ENCODE peak calls at places on chromosomes 3 and 15, in nine cellular contexts. One of them, this sample, is unnamed.

GRCh38 chr3:177026505-177027277 is 170.6 kb downstream of the TBL1XR1 start:
- DNase-seq in D721Med: no peak
- DNase-seq in HepG2: no peak
- DNase-seq in uterus: no peak
- DNase-seq in HFF-Myc: no peak
- DNase-seq in cardiac fibroblast: peak
- DNase-seq in pancreas: no peak
- DNase-seq in CD8-positive, alpha-beta T cell: no peak
- DNase-seq in PC-3: no peak
- DNase-seq in this sample: no peak

GRCh38 chr15:101025896-101026631 is 106.9 kb downstream of the LRRK1 start:
- DNase-seq in HFF-Myc: no peak
- DNase-seq in PC-3: no peak
- DNase-seq in pancreas: no peak
- DNase-seq in D721Med: no peak
- DNase-seq in cardiac fibroblast: no peak
- DNase-seq in HepG2: no peak
- DNase-seq in uterus: no peak
- DNase-seq in CD8-positive, alpha-beta T cell: peak
- DNase-seq in this sample: no peak

GRCh38 chr3:171865191-171865865 is 22.2 kb downstream of the TMEM212 start:
- DNase-seq in uterus: no peak
- DNase-seq in HepG2: no peak
- DNase-seq in D721Med: no peak
- DNase-seq in pancreas: no peak
- DNase-seq in cardiac fibroblast: no peak
- DNase-seq in CD8-positive, alpha-beta T cell: no peak
- DNase-seq in PC-3: no peak
- DNase-seq in HFF-Myc: no peak
- DNase-seq in this sample: no peak

GRCh38 chr3:114231616-114232015 is 5.8 kb downstream of the ZNF80 start:
- DNase-seq in pancreas: no peak
- DNase-seq in PC-3: no peak
- DNase-seq in uterus: no peak
- DNase-seq in CD8-positive, alpha-beta T cell: peak
- DNase-seq in D721Med: no peak
- DNase-seq in cardiac fibroblast: no peak
- DNase-seq in HepG2: no peak
- DNase-seq in HFF-Myc: no peak
- DNase-seq in this sample: no peak

GRCh38 chr3:13801361-13802214 is 78.3 kb downstream of the WNT7A start:
- DNase-seq in pancreas: no peak
- DNase-seq in PC-3: peak
- DNase-seq in D721Med: no peak
- DNase-seq in HFF-Myc: no peak
- DNase-seq in uterus: no peak
- DNase-seq in CD8-positive, alpha-beta T cell: no peak
- DNase-seq in HepG2: no peak
- DNase-seq in cardiac fibroblast: no peak
- DNase-seq in this sample: no peak

GRCh38 chr3:132134611-132135010 is 99.8 kb upstream of the CPNE4 start:
- DNase-seq in cardiac fibroblast: peak
- DNase-seq in HFF-Myc: peak
- DNase-seq in CD8-positive, alpha-beta T cell: no peak
- DNase-seq in pancreas: no peak
- DNase-seq in HepG2: no peak
- DNase-seq in PC-3: peak
- DNase-seq in uterus: no peak
- DNase-seq in D721Med: no peak
- DNase-seq in this sample: peak

GRCh38 chr3:89107461-89108035 is at the start of gene EPHA3:
- DNase-seq in uterus: peak
- DNase-seq in PC-3: no peak
- DNase-seq in pancreas: peak
- DNase-seq in cardiac fibroblast: peak
- DNase-seq in D721Med: peak
- DNase-seq in HFF-Myc: peak
- DNase-seq in HepG2: peak
- DNase-seq in CD8-positive, alpha-beta T cell: peak
- DNase-seq in this sample: peak

GRCh38 chr3:182083112-182083511 is 371.4 kb downstream of the SOX2 start:
- DNase-seq in PC-3: peak
- DNase-seq in HFF-Myc: no peak
- DNase-seq in CD8-positive, alpha-beta T cell: no peak
- DNase-seq in pancreas: no peak
- DNase-seq in HepG2: no peak
- DNase-seq in D721Med: no peak
- DNase-seq in uterus: no peak
- DNase-seq in cardiac fibroblast: no peak
- DNase-seq in this sample: no peak

GRCh38 chr15:101295607-101296225 is 668 bp upstream of the SNRPA1 start:
- DNase-seq in PC-3: peak
- DNase-seq in CD8-positive, alpha-beta T cell: no peak
- DNase-seq in D721Med: no peak
- DNase-seq in pancreas: no peak
- DNase-seq in HepG2: no peak
- DNase-seq in cardiac fibroblast: peak
- DNase-seq in uterus: no peak
- DNase-seq in HFF-Myc: no peak
- DNase-seq in this sample: peak

GRCh38 chr15:92653836-92654524 is 1.6 kb downstream of the FAM174B start:
- DNase-seq in cardiac fibroblast: no peak
- DNase-seq in HepG2: peak
- DNase-seq in uterus: no peak
- DNase-seq in D721Med: no peak
- DNase-seq in HFF-Myc: no peak
- DNase-seq in CD8-positive, alpha-beta T cell: no peak
- DNase-seq in pancreas: peak
- DNase-seq in PC-3: peak
- DNase-seq in this sample: no peak

GRCh38 chr15:64803526-64803925 is 21.9 kb downstream of the PIF1 start:
- DNase-seq in HepG2: no peak
- DNase-seq in HFF-Myc: no peak
- DNase-seq in cardiac fibroblast: no peak
- DNase-seq in CD8-positive, alpha-beta T cell: no peak
- DNase-seq in uterus: no peak
- DNase-seq in D721Med: no peak
- DNase-seq in PC-3: no peak
- DNase-seq in pancreas: no peak
- DNase-seq in this sample: no peak

GRCh38 chr15:86183765-86184491 is 104.3 kb downstream of the AGBL1 start:
- DNase-seq in pancreas: no peak
- DNase-seq in HFF-Myc: no peak
- DNase-seq in D721Med: no peak
- DNase-seq in cardiac fibroblast: no peak
- DNase-seq in PC-3: no peak
- DNase-seq in CD8-positive, alpha-beta T cell: no peak
- DNase-seq in HepG2: no peak
- DNase-seq in uterus: no peak
- DNase-seq in this sample: no peak

GRCh38 chr15:43370310-43370974 is 401 bp downstream of the ZSCAN29 start:
- DNase-seq in uterus: no peak
- DNase-seq in D721Med: peak
- DNase-seq in pancreas: no peak
- DNase-seq in HFF-Myc: no peak
- DNase-seq in cardiac fibroblast: peak
- DNase-seq in PC-3: no peak
- DNase-seq in CD8-positive, alpha-beta T cell: no peak
- DNase-seq in HepG2: peak
- DNase-seq in this sample: peak

GRCh38 chr15:43376017-43376705 is 5.3 kb downstream of the TUBGCP4 start:
- DNase-seq in D721Med: no peak
- DNase-seq in CD8-positive, alpha-beta T cell: peak
- DNase-seq in pancreas: no peak
- DNase-seq in HFF-Myc: no peak
- DNase-seq in HepG2: peak
- DNase-seq in cardiac fibroblast: peak
- DNase-seq in PC-3: peak
- DNase-seq in uterus: no peak
- DNase-seq in this sample: peak

GRCh38 chr15:43370975-43371974 is at the start of the genes TUBGCP4 and ZSCAN29:
- DNase-seq in cardiac fibroblast: peak
- DNase-seq in HepG2: peak
- DNase-seq in PC-3: peak
- DNase-seq in pancreas: peak
- DNase-seq in uterus: peak
- DNase-seq in CD8-positive, alpha-beta T cell: peak
- DNase-seq in HFF-Myc: peak
- DNase-seq in D721Med: peak
- DNase-seq in this sample: peak
- TF ChIP-seq CTCF in cardiac fibroblast: peak
- TF ChIP-seq CTCF in HepG2: peak
- TF ChIP-seq CTCF in PC-3: peak
- TF ChIP-seq CTCF in pancreas: peak
- TF ChIP-seq CTCF in uterus: no peak
- TF ChIP-seq CTCF in CD8-positive, alpha-beta T cell: no peak
- TF ChIP-seq CTCF in HFF-Myc: peak
- TF ChIP-seq CTCF in D721Med: peak
- TF ChIP-seq CTCF in this sample: peak

GRCh38 chr15:71195242-71195641 is 80.0 kb downstream of the THSD4 start:
- DNase-seq in HFF-Myc: no peak
- DNase-seq in HepG2: no peak
- DNase-seq in CD8-positive, alpha-beta T cell: no peak
- DNase-seq in cardiac fibroblast: no peak
- DNase-seq in pancreas: no peak
- DNase-seq in uterus: no peak
- DNase-seq in PC-3: peak
- DNase-seq in D721Med: no peak
- DNase-seq in this sample: no peak
- TF ChIP-seq CTCF in HFF-Myc: peak
- TF ChIP-seq CTCF in HepG2: peak
- TF ChIP-seq CTCF in CD8-positive, alpha-beta T cell: no peak
- TF ChIP-seq CTCF in cardiac fibroblast: peak
- TF ChIP-seq CTCF in pancreas: no peak
- TF ChIP-seq CTCF in uterus: no peak
- TF ChIP-seq CTCF in PC-3: peak
- TF ChIP-seq CTCF in D721Med: no peak
- TF ChIP-seq CTCF in this sample: peak

GRCh38 chr15:36251450-36251849 is 328.0 kb upstream of the CDIN1 start:
- DNase-seq in pancreas: no peak
- DNase-seq in cardiac fibroblast: peak
- DNase-seq in HepG2: no peak
- DNase-seq in PC-3: peak
- DNase-seq in CD8-positive, alpha-beta T cell: no peak
- DNase-seq in uterus: no peak
- DNase-seq in HFF-Myc: no peak
- DNase-seq in D721Med: no peak
- DNase-seq in this sample: no peak
- TF ChIP-seq CTCF in pancreas: no peak
- TF ChIP-seq CTCF in cardiac fibroblast: no peak
- TF ChIP-seq CTCF in HepG2: no peak
- TF ChIP-seq CTCF in PC-3: no peak
- TF ChIP-seq CTCF in CD8-positive, alpha-beta T cell: no peak
- TF ChIP-seq CTCF in uterus: no peak
- TF ChIP-seq CTCF in HFF-Myc: no peak
- TF ChIP-seq CTCF in D721Med: no peak
- TF ChIP-seq CTCF in this sample: no peak

DNA sequence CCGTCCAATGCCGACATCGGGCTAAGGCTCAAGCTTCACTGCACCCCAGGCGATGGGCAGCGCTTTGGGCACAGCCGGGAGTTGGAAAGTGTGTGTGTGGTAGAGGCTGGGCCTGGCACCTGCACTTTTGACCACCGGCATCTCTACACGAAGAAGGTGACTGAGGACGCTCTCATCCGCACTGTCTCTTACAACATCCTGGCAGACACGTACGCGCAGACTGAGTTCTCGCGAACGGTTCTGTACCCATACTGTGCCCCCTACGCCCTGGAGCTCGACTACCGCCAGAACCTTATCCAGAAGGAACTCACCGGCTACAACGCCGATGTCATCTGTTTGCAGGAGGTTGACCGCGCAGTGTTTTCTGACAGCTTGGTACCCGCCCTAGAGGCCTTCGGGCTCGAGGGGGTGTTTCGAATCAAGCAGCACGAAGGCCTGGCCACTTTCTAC is 1.0 kb downstream of the PDE12 start:
- DNase-seq in uterus: no peak
- DNase-seq in PC-3: peak
- DNase-seq in HFF-Myc: no peak
- DNase-seq in cardiac fibroblast: peak
- DNase-seq in pancreas: peak
- DNase-seq in D721Med: no peak
- DNase-seq in HepG2: peak
- DNase-seq in CD8-positive, alpha-beta T cell: peak
- DNase-seq in this sample: peak
- TF ChIP-seq CTCF in uterus: no peak
- TF ChIP-seq CTCF in PC-3: no peak
- TF ChIP-seq CTCF in HFF-Myc: no peak
- TF ChIP-seq CTCF in cardiac fibroblast: no peak
- TF ChIP-seq CTCF in pancreas: no peak
- TF ChIP-seq CTCF in D721Med: no peak
- TF ChIP-seq CTCF in HepG2: no peak
- TF ChIP-seq CTCF in CD8-positive, alpha-beta T cell: no peak
- TF ChIP-seq CTCF in this sample: no peak

This sample was measured in brain microvascular endothelial cell.